ENCODE peak calls at places on chromosome 5, in ten cellular contexts. A, I, D, M, P, G, V, T, Q and H are unnamed samples.

GRCh38 chr5:138975098-138975847 is 100.1 kb upstream of the LRRTM2 start:
- DNase-seq in A (no peak), I (peak; percentile 6), D (peak; percentile 96), M (no peak), P (no peak), G (peak; percentile 79), V (no peak), T (peak; percentile 94), Q (no peak), H (no peak)

GRCh38 chr5:54455413-54456157 is at the start of gene HSPB3:
- DNase-seq in A (no peak), I (peak; percentile 84), D (no peak), M (no peak), P (no peak), G (peak; percentile 80), V (peak; percentile 74), T (no peak), Q (no peak), H (no peak)

GRCh38 chr5:14296533-14297331 is 153.6 kb downstream of the TRIO start:
- DNase-seq in A (no peak), I (no peak), D (peak; percentile 69), M (no peak), P (no peak), G (peak; percentile 41), V (no peak), T (no peak), Q (no peak), H (no peak)

GRCh38 chr5:180519098-180519497 is 24.9 kb downstream of the CNOT6 start:
- DNase-seq in A (no peak), I (peak; percentile 26), D (no peak), M (no peak), P (no peak), G (peak; percentile 62), V (no peak), T (peak; percentile 84), Q (no peak), H (no peak)

GRCh38 chr5:67427745-67428298 is 231.2 kb upstream of the CD180 start:
- DNase-seq in A (no peak), I (no peak), D (no peak), M (no peak), P (no peak), G (no peak), V (no peak), T (no peak), Q (no peak), H (no peak)

GRCh38 chr5:133434336-133434735 is 178.0 kb downstream of the FSTL4 start:
- DNase-seq in A (no peak), I (no peak), D (no peak), M (no peak), P (no peak), G (no peak), V (no peak), T (no peak), Q (no peak), H (no peak)

GRCh38 chr5:134997015-134997414 is 29.3 kb downstream of the CATSPER3 start:
- DNase-seq in A (no peak), I (no peak), D (no peak), M (no peak), P (no peak), G (peak; percentile 9), V (no peak), T (no peak), Q (no peak), H (no peak)

GRCh38 chr5:107621089-107621488 is 49.6 kb downstream of the EFNA5 start:
- DNase-seq in A (no peak), I (no peak), D (no peak), M (no peak), P (no peak), G (no peak), V (no peak), T (no peak), Q (no peak), H (no peak)

GRCh38 chr5:141412853-141413539 is at the start of gene PCDHGA10:
- DNase-seq in A (no peak), I (peak; percentile 97), D (no peak), M (no peak), P (peak; percentile 70), G (peak; percentile 78), V (peak; percentile 29), T (peak; percentile 74), Q (peak; percentile 50), H (peak; percentile 18)

GRCh38 chr5:1127991-1128785 is 16.3 kb upstream of the SLC12A7 start:
- DNase-seq in A (no peak), I (no peak), D (peak; percentile 81), M (no peak), P (no peak), G (peak; percentile 66), V (no peak), T (no peak), Q (no peak), H (no peak)

GRCh38 chr5:6804766-6805165 is 91.5 kb downstream of the TENT4A start:
- DNase-seq in A (no peak), I (peak; percentile 61), D (no peak), M (no peak), P (no peak), G (peak; percentile 53), V (no peak), T (peak; percentile 47), Q (no peak), H (no peak)

GRCh38 chr5:81626524-81626923 is 124.4 kb downstream of the SSBP2 start:
- DNase-seq in A (no peak), I (peak; percentile 59), D (no peak), M (no peak), P (no peak), G (peak; percentile 13), V (peak; percentile 88), T (peak; percentile 89), Q (no peak), H (no peak)

GRCh38 chr5:77102549-77102948 is 15.5 kb upstream of the ZBED3 start:
- DNase-seq in A (no peak), I (no peak), D (no peak), M (no peak), P (no peak), G (no peak), V (no peak), T (no peak), Q (no peak), H (no peak)

GRCh38 chr5:108264533-108264932 is 117.4 kb downstream of the FBXL17 start:
- DNase-seq in A (no peak), I (no peak), D (no peak), M (no peak), P (no peak), G (no peak), V (no peak), T (no peak), Q (no peak), H (no peak)

GRCh38 chr5:10793785-10794184 is 32.8 kb upstream of the DAP start:
- DNase-seq in A (no peak), I (no peak), D (no peak), M (no peak), P (no peak), G (no peak), V (no peak), T (no peak), Q (no peak), H (no peak)

GRCh38 chr5:39775458-39776365 is 350.9 kb upstream of the DAB2 start:
- DNase-seq in A (no peak), I (peak; percentile 89), D (no peak), M (no peak), P (no peak), G (peak; percentile 70), V (peak; percentile 42), T (peak; percentile 94), Q (no peak), H (no peak)

GRCh38 chr5:82821978-82822927 is 254.9 kb downstream of the TMEM167A start:
- DNase-seq in A (no peak), I (peak; percentile 24), D (no peak), M (no peak), P (no peak), G (no peak), V (no peak), T (peak; percentile 51), Q (no peak), H (no peak)

GRCh38 chr5:170070556-170071412 is 34.9 kb upstream of the FOXI1 start:
- DNase-seq in A (peak; percentile 47), I (peak; percentile 76), D (no peak), M (peak; percentile 10), P (peak; percentile 15), G (peak; percentile 80), V (peak; percentile 53), T (peak; percentile 47), Q (peak; percentile 2), H (peak; percentile 32)

GRCh38 chr5:206406-206805 is 11.5 kb downstream of the CCDC127 start:
- DNase-seq in A (no peak), I (no peak), D (no peak), M (no peak), P (no peak), G (peak; percentile 55), V (no peak), T (peak; percentile 65), Q (no peak), H (no peak)

GRCh38 chr5:96928931-96929708 is 6.8 kb upstream of the LNPEP start:
- DNase-seq in A (no peak), I (no peak), D (no peak), M (no peak), P (peak; percentile 15), G (no peak), V (no peak), T (no peak), Q (no peak), H (no peak)

GRCh38 chr5:6404129-6404528 is 25.8 kb upstream of the MED10 start:
- DNase-seq in A (no peak), I (no peak), D (no peak), M (no peak), P (no peak), G (peak; percentile 83), V (no peak), T (no peak), Q (no peak), H (no peak)

GRCh38 chr5:115599924-115600323 is 2.4 kb downstream of the TICAM2 start:
- DNase-seq in A (no peak), I (peak; percentile 37), D (no peak), M (no peak), P (no peak), G (no peak), V (no peak), T (no peak), Q (no peak), H (no peak)

GRCh38 chr5:110338336-110339083 is 388.0 kb downstream of the TMEM232 start:
- DNase-seq in A (no peak), I (no peak), D (no peak), M (no peak), P (no peak), G (no peak), V (no peak), T (no peak), Q (no peak), H (no peak)

GRCh38 chr5:26563979-26564378 is 474.4 kb downstream of the CDH9 start:
- DNase-seq in A (no peak), I (no peak), D (no peak), M (no peak), P (no peak), G (no peak), V (no peak), T (no peak), Q (no peak), H (no peak)

GRCh38 chr5:58410441-58410840 is 49.4 kb downstream of the PLK2 start:
- DNase-seq in A (no peak), I (peak; percentile 91), D (no peak), M (no peak), P (no peak), G (peak; percentile 53), V (peak; percentile 62), T (peak; percentile 94), Q (no peak), H (no peak)

GRCh38 chr5:124922255-124922975 is 176.0 kb upstream of the ZNF608 start:
- DNase-seq in A (no peak), I (no peak), D (peak; percentile 70), M (no peak), P (no peak), G (no peak), V (no peak), T (no peak), Q (no peak), H (no peak)

GRCh38 chr5:56050566-56051292 is 56.0 kb upstream of the IL6ST start:
- DNase-seq in A (no peak), I (peak; percentile 22), D (no peak), M (no peak), P (no peak), G (no peak), V (no peak), T (no peak), Q (no peak), H (no peak)

GRCh38 chr5:132060501-132061161 is at the start of gene IL3:
- DNase-seq in A (no peak), I (no peak), D (no peak), M (no peak), P (no peak), G (no peak), V (no peak), T (no peak), Q (no peak), H (no peak)